ENCODE peak calls at places on chromosome 18, in eight cellular contexts. J is lower leg skin, K is omental fat pad, I is astrocyte of the spinal cord, U is thyroid gland, O is AG09309, Z is lower lobe of right lung, V is choroid plexus epithelial cell. F is an unnamed sample.

GRCh38 chr18:56407631-56408030 is 230.8 kb downstream of the TXNL1 start:
- DNase-seq in O (no peak), K (no peak), Z (no peak), U (no peak), I (no peak), V (peak), J (no peak), F (no peak)

GRCh38 chr18:3713166-3713565 is 263.2 kb downstream of the TGIF1 start:
- DNase-seq in V (no peak), U (no peak), J (no peak), Z (no peak), K (no peak), I (no peak), O (no peak), F (no peak)

GRCh38 chr18:63253428-63254372 is 65.9 kb downstream of the BCL2 start:
- DNase-seq in U (no peak), O (peak), Z (no peak), I (peak), K (no peak), V (peak), J (no peak), F (no peak)

GRCh38 chr18:24402209-24402785 is 4.7 kb upstream of the OSBPL1A start:
- DNase-seq in K (no peak), J (no peak), O (no peak), V (no peak), Z (no peak), I (no peak), U (no peak), F (no peak)

GRCh38 chr18:58850784-58851469 is 13.8 kb upstream of the ZNF532 start:
- DNase-seq in J (no peak), V (no peak), O (no peak), Z (no peak), K (no peak), I (no peak), U (peak), F (no peak)

GRCh38 chr18:57438669-57439616 is 3.8 kb downstream of the ONECUT2 start:
- DNase-seq in I (no peak), J (no peak), O (no peak), U (no peak), V (no peak), K (no peak), Z (no peak), F (no peak)

GRCh38 chr18:39519741-39520140 is 1954.1 kb upstream of the CELF4 start:
- DNase-seq in Z (no peak), U (no peak), K (no peak), O (no peak), I (no peak), V (no peak), J (no peak), F (no peak)

GRCh38 chr18:3652380-3653262 is 202.6 kb downstream of the TGIF1 start:
- DNase-seq in Z (no peak), I (peak), J (peak), K (peak), U (no peak), O (peak), V (peak), F (peak)

GRCh38 chr18:61435064-61435652 is 101.9 kb downstream of the CDH20 start:
- DNase-seq in I (no peak), Z (no peak), K (no peak), J (no peak), U (no peak), V (peak), O (no peak), F (no peak)

GRCh38 chr18:7202119-7202680 is 28.7 kb upstream of the LRRC30 start:
- DNase-seq in K (no peak), Z (no peak), U (peak), I (no peak), O (no peak), V (no peak), J (no peak), F (no peak)

GRCh38 chr18:63994783-63995399 is 25.0 kb downstream of the SERPINB8 start:
- DNase-seq in Z (peak), J (no peak), U (peak), K (peak), V (peak), O (no peak), I (peak), F (no peak)

GRCh38 chr18:55781481-55781957 is 193.5 kb upstream of the TCF4 start:
- DNase-seq in J (no peak), O (no peak), K (no peak), V (peak), I (peak), Z (no peak), U (peak), F (no peak)

GRCh38 chr18:79906706-79907105 is 44.7 kb downstream of the SLC66A2 start:
- DNase-seq in Z (no peak), J (no peak), I (no peak), U (no peak), K (no peak), O (no peak), V (no peak), F (no peak)

GRCh38 chr18:36389811-36390581 is 92.5 kb downstream of the FHOD3 start:
- DNase-seq in I (no peak), Z (no peak), V (no peak), U (no peak), O (no peak), J (peak), K (no peak), F (no peak)

GRCh38 chr18:10490401-10491289 is 35.2 kb upstream of the NAPG start:
- DNase-seq in O (no peak), U (peak), K (no peak), V (no peak), Z (no peak), J (no peak), I (no peak), F (no peak)
- TF ChIP-seq CTCF in O (no peak), U (no peak), K (no peak), V (no peak), Z (peak), J (no peak), I (no peak), F (no peak)

GRCh38 chr18:31819925-31820229 is 59.2 kb upstream of the SLC25A52 start:
- DNase-seq in U (no peak), I (no peak), J (no peak), O (no peak), Z (no peak), V (no peak), K (no peak), F (no peak)
- TF ChIP-seq CTCF in U (no peak), I (no peak), J (no peak), O (no peak), Z (no peak), V (no peak), K (no peak), F (peak)

DNA sequence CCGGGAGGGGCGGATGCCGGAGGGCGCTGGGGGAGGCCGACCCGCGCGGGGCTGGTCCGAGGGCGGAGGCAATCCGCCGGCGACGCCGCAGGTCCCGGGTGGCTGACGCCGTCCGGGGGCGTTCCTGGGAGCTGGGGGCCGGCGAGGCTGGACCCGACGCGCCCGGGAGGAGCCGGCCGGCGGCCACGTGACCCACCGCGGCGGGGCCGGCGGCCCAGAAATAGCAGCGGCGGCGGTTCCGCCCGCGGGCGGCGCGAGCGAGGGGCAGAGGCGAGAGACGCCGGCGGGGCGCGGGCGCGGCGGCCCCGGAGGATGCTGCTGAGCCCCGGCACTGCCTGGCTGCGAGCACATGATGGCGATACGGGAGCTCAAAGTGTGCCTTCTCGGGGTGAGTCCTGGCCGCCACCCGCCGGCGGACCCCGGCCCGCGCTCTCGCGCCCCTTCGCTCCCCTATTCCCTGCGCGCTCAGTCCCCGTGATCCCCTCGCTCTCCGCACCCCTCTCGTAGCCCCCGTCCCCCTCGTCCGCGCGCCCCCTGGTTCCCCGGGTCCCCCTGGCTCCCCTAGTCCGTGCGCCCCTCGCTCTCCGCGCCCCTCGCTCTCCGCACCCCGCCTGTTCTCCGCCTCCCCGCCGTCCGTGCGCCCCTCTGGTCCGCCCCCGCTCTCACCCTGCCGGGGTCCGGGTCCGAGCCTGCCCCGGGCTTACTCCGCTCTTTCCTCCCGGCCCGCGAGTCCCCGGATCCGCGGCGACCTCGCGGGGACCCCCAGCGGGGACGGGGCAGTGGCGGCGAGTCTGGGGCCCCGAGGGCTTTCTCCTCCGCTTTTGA is at the start of gene RAB31:
- DNase-seq in I (peak), V (peak), K (no peak), J (peak), U (peak), Z (peak), O (no peak), F (peak)
- TF ChIP-seq CTCF in I (peak), V (no peak), K (no peak), J (no peak), U (no peak), Z (no peak), O (no peak), F (no peak)

DNA sequence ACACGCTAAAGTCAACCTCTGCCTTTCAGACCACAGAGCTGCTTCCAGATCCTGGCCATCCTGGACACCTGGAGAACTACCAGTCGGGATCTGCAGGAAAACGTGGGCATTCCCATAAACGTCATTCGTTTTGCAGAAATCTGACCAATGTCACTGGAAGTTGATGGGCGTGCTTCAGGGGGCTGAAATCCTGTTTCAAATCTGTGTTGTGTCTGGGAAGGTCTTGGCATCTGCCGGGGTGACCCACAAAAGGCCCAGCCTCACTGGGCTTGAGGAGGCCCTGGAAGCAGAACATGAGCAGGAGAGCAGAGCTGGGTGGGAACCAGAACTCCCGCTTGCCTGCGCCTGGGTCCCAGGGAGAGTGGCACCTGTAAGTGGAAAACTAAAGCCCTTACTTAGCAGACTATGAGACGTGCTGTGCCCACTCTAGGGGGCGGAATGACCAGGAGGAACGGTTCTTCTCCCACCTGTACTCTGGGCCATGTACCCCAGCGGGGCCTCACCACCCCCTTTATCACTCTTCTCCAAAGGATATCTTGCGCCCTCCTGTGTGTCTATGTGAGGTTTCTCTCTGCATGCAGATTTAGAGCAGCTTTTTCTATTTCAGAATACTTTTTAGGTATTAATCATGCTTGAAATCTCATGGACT is 200.9 kb downstream of the FAM210A start:
- DNase-seq in U (no peak), O (no peak), I (no peak), Z (no peak), J (no peak), K (no peak), V (no peak), F (no peak)
- TF ChIP-seq CTCF in U (no peak), O (no peak), I (no peak), Z (no peak), J (no peak), K (no peak), V (no peak), F (no peak)

DNA sequence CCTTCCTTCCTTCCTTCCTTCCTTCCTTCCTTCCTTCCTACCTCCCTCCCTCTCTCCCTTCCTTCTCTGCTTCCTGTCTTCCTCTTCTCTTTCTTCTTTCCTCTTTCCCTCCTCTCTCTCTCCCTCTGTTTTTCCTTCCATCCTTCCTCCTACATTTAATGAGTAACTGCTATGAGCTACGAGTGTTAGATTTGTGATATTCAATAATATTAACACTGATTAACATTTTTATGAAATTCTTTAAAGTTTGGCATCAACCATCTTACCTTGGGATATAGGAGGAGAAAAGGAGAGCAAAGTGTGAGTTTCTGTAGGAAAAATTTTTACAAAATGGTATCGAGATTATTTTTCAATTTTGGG is 149.1 kb downstream of the VAPA start:
- DNase-seq in K (no peak), O (no peak), J (no peak), Z (no peak), I (no peak), V (no peak), U (no peak), F (no peak)
- TF ChIP-seq CTCF in K (no peak), O (no peak), J (no peak), Z (no peak), I (no peak), V (no peak), U (no peak), F (no peak)

DNA sequence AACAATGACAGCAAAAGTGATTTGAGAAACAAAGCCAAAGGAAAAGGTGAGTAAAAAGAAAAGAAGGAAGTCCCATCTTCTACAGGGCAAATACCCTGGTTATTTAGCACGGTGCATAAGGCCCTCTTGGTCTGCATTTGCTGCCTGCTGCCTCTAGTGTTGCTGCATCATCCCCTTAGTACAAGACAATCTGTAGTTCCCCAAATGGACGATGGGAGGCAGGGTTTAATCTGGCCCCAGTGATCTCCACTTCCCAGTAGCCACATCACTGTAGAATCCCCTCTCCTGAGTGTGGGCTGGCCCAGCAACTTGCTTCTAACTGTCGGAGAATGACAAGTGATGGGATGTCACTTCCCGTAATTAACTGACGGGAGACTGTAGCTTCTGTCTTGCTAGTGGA is 85.1 kb downstream of the CTAGE1 start:
- DNase-seq in K (no peak), I (no peak), U (no peak), O (no peak), J (no peak), V (peak), Z (no peak), F (no peak)
- TF ChIP-seq CTCF in K (no peak), I (no peak), U (no peak), O (peak), J (no peak), V (peak), Z (no peak), F (no peak)

GRCh38 chr18:78192044-78192443 is 787.6 kb upstream of the SALL3 start:
- DNase-seq in I (no peak), K (no peak), J (no peak), V (no peak), U (peak), Z (peak), O (no peak), F (no peak)
- TF ChIP-seq CTCF in I (no peak), K (no peak), J (no peak), V (no peak), U (peak), Z (no peak), O (no peak), F (no peak)

GRCh38 chr18:41938445-41938844 is 16.6 kb upstream of the PIK3C3 start:
- DNase-seq in I (peak), V (peak), Z (no peak), K (no peak), U (no peak), J (no peak), O (peak), F (no peak)
- TF ChIP-seq CTCF in I (peak), V (peak), Z (no peak), K (no peak), U (no peak), J (no peak), O (peak), F (no peak)

DNA sequence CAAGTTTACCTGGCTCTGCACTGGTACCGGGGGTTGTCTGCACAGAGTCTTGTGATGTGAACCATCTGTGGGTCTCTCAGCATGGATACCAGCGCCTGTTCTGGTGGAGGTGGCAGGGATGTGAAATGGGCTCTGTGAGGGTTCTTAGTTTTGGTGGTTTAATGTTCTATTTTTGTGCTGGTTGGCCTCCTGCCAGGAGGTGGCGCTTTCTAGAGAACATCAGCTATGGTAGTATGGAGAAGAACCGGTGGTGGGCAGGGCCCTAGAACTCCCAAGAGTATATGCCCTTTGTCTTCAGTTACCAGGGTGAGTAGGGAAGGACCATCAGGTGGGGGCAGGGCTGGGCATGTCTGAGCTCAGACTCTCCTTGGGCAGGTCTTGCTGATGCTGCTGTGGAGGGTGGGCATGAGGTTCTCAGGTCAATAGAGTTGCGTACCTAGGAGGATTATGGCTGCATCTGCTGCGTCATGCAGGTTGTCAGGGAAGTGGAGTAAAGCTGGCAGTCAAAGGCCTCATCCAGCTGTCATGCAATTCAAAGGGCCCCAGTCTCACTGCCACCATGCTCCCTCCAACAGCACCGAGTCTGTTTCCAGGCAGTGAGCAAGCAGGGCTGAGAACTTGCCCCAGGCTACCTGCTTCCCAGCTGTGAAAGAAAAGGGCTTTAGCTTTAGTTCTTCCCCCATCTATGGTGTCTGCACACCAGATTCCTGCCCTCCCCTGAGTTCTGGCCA is 278.0 kb downstream of the METTL4 start:
- DNase-seq in I (no peak), V (no peak), J (no peak), O (no peak), Z (no peak), K (no peak), U (no peak), F (no peak)
- TF ChIP-seq CTCF in I (no peak), V (no peak), J (no peak), O (no peak), Z (no peak), K (no peak), U (no peak), F (no peak)

DNA sequence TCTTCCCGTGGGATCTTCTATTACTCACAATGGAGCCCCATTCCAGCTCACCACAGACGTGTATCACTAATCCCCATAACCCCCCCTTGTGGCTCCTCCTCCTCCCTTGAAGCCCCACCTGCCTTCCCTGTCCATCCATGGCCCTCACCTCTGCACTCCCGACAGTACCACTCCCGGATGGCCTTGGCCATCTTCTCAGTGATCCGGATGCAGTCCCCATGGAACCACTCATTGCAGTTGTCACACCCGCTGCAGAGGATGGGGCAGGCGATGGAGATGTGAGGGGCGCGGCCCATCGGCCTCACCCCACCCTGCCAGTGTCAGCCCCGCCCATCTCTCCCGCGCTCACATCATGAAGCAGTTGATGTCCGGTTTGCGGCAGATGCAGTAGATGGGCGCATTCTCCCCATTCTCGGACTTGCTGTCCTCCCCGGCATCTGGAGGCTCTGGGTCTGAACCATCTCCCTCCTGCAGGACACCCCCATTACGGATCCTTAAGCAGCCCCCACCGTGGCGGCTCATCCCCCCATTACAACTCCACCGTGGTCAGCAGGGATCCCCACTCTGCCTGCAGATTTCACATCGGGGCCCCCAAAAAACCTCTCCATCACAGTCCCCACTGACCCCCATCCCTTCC is 983 bp downstream of the CXXC1 start:
- DNase-seq in I (peak), Z (no peak), O (no peak), V (peak), K (no peak), J (peak), U (no peak), F (peak)
- TF ChIP-seq CTCF in I (no peak), Z (no peak), O (no peak), V (no peak), K (no peak), J (no peak), U (no peak), F (no peak)

F was measured in mesothelial cell of epicardium.